ENCODE peak calls at places on chromosomes 5 and 9, in nine cellular contexts. One of them, this sample, is unnamed.
A peak's percentile ranks its signal among the peaks of the same experiment; 100 is the strongest.

GRCh38 chr5:32443541-32444190 is 874 bp downstream of the ZFR start:
- DNase-seq in suprapubic skin: no peak
- DNase-seq in lung: peak; percentile 47
- DNase-seq in heart right ventricle: peak; percentile 23
- DNase-seq in CD8-positive, alpha-beta T cell: peak; percentile 59
- DNase-seq in endodermal cell: peak; percentile 81
- DNase-seq in neural crest cell: peak; percentile 36
- DNase-seq in WERI-Rb-1: peak; percentile 55
- DNase-seq in astrocyte of the spinal cord: peak; percentile 48
- DNase-seq in this sample: no peak

GRCh38 chr5:137141779-137142178 is 357.3 kb downstream of the SPOCK1 start:
- DNase-seq in astrocyte of the spinal cord: no peak
- DNase-seq in neural crest cell: no peak
- DNase-seq in lung: no peak
- DNase-seq in suprapubic skin: no peak
- DNase-seq in WERI-Rb-1: no peak
- DNase-seq in CD8-positive, alpha-beta T cell: no peak
- DNase-seq in heart right ventricle: no peak
- DNase-seq in endodermal cell: no peak
- DNase-seq in this sample: no peak

GRCh38 chr9:5493597-5494511 is 16.5 kb upstream of the PDCD1LG2 start:
- DNase-seq in CD8-positive, alpha-beta T cell: no peak
- DNase-seq in WERI-Rb-1: no peak
- DNase-seq in endodermal cell: no peak
- DNase-seq in heart right ventricle: no peak
- DNase-seq in neural crest cell: no peak
- DNase-seq in astrocyte of the spinal cord: peak; percentile 86
- DNase-seq in suprapubic skin: no peak
- DNase-seq in lung: no peak
- DNase-seq in this sample: no peak

GRCh38 chr9:99594056-99594780 is 227.5 kb upstream of the NR4A3 start:
- DNase-seq in WERI-Rb-1: no peak
- DNase-seq in endodermal cell: no peak
- DNase-seq in CD8-positive, alpha-beta T cell: no peak
- DNase-seq in heart right ventricle: no peak
- DNase-seq in neural crest cell: no peak
- DNase-seq in suprapubic skin: no peak
- DNase-seq in astrocyte of the spinal cord: no peak
- DNase-seq in lung: no peak
- DNase-seq in this sample: no peak

GRCh38 chr5:100566382-100567141 is 31.4 kb downstream of the FAM174A start:
- DNase-seq in endodermal cell: no peak
- DNase-seq in suprapubic skin: no peak
- DNase-seq in astrocyte of the spinal cord: no peak
- DNase-seq in neural crest cell: no peak
- DNase-seq in WERI-Rb-1: no peak
- DNase-seq in heart right ventricle: no peak
- DNase-seq in lung: no peak
- DNase-seq in CD8-positive, alpha-beta T cell: no peak
- DNase-seq in this sample: no peak

GRCh38 chr9:2024888-2025781 is 10.0 kb downstream of the SMARCA2 start:
- DNase-seq in neural crest cell: no peak
- DNase-seq in heart right ventricle: no peak
- DNase-seq in WERI-Rb-1: no peak
- DNase-seq in lung: no peak
- DNase-seq in CD8-positive, alpha-beta T cell: no peak
- DNase-seq in endodermal cell: no peak
- DNase-seq in suprapubic skin: no peak
- DNase-seq in astrocyte of the spinal cord: no peak
- DNase-seq in this sample: no peak

GRCh38 chr9:135703726-135704125 is 1.7 kb downstream of the KCNT1 start:
- DNase-seq in CD8-positive, alpha-beta T cell: no peak
- DNase-seq in astrocyte of the spinal cord: no peak
- DNase-seq in endodermal cell: peak; percentile 75
- DNase-seq in heart right ventricle: no peak
- DNase-seq in lung: no peak
- DNase-seq in suprapubic skin: no peak
- DNase-seq in neural crest cell: no peak
- DNase-seq in WERI-Rb-1: no peak
- DNase-seq in this sample: no peak

GRCh38 chr9:78539904-78540303 is 243.0 kb downstream of the PSAT1 start:
- DNase-seq in CD8-positive, alpha-beta T cell: no peak
- DNase-seq in neural crest cell: no peak
- DNase-seq in suprapubic skin: no peak
- DNase-seq in heart right ventricle: no peak
- DNase-seq in endodermal cell: no peak
- DNase-seq in lung: no peak
- DNase-seq in WERI-Rb-1: no peak
- DNase-seq in astrocyte of the spinal cord: peak; percentile 81
- DNase-seq in this sample: no peak

GRCh38 chr5:97623441-97623840 is 440.4 kb upstream of the RIOK2 start:
- DNase-seq in heart right ventricle: no peak
- DNase-seq in endodermal cell: peak; percentile 63
- DNase-seq in lung: no peak
- DNase-seq in astrocyte of the spinal cord: no peak
- DNase-seq in neural crest cell: no peak
- DNase-seq in CD8-positive, alpha-beta T cell: no peak
- DNase-seq in WERI-Rb-1: no peak
- DNase-seq in suprapubic skin: no peak
- DNase-seq in this sample: no peak

GRCh38 chr5:149777382-149777781 is 47.3 kb downstream of the PPARGC1B start:
- DNase-seq in astrocyte of the spinal cord: no peak
- DNase-seq in neural crest cell: no peak
- DNase-seq in endodermal cell: no peak
- DNase-seq in heart right ventricle: peak; percentile 68
- DNase-seq in lung: no peak
- DNase-seq in CD8-positive, alpha-beta T cell: no peak
- DNase-seq in suprapubic skin: no peak
- DNase-seq in WERI-Rb-1: no peak
- DNase-seq in this sample: peak; percentile 57

DNA sequence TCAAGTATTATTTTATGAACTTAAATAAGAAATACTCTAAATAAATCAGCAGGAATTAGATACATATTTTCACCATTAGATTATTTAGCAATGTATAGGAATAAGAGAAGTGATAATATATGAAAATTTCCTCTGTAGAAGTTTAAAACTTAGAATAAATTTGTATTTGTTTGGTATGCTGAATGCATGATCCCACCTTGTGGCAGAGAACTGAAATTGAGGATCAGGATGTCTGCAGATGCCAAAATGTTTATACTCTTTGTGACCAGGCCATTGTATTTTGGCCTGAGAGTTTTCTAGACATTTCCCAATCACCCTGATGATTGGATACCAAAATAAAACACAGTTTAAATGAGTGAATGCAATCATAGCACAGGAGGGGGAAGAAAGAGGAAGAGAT is 6.3 kb downstream of the TYRP1 start:
- DNase-seq in lung: no peak
- DNase-seq in WERI-Rb-1: no peak
- DNase-seq in endodermal cell: no peak
- DNase-seq in CD8-positive, alpha-beta T cell: no peak
- DNase-seq in heart right ventricle: no peak
- DNase-seq in astrocyte of the spinal cord: peak; percentile 14
- DNase-seq in suprapubic skin: no peak
- DNase-seq in neural crest cell: no peak
- DNase-seq in this sample: no peak
- TF ChIP-seq CTCF in lung: no peak
- TF ChIP-seq CTCF in WERI-Rb-1: peak; percentile 26
- TF ChIP-seq CTCF in endodermal cell: peak; percentile 59
- TF ChIP-seq CTCF in CD8-positive, alpha-beta T cell: no peak
- TF ChIP-seq CTCF in heart right ventricle: no peak
- TF ChIP-seq CTCF in astrocyte of the spinal cord: peak; percentile 47
- TF ChIP-seq CTCF in suprapubic skin: no peak
- TF ChIP-seq CTCF in neural crest cell: peak; percentile 53
- TF ChIP-seq CTCF in this sample: peak; percentile 70

GRCh38 chr5:167248262-167248661 is 1043.2 kb upstream of the WWC1 start:
- DNase-seq in heart right ventricle: no peak
- DNase-seq in WERI-Rb-1: no peak
- DNase-seq in suprapubic skin: no peak
- DNase-seq in CD8-positive, alpha-beta T cell: no peak
- DNase-seq in lung: no peak
- DNase-seq in astrocyte of the spinal cord: no peak
- DNase-seq in endodermal cell: no peak
- DNase-seq in neural crest cell: no peak
- DNase-seq in this sample: no peak

GRCh38 chr5:167245871-167246270 is 1045.6 kb upstream of the WWC1 start:
- DNase-seq in endodermal cell: peak; percentile 48
- DNase-seq in heart right ventricle: no peak
- DNase-seq in astrocyte of the spinal cord: no peak
- DNase-seq in neural crest cell: no peak
- DNase-seq in lung: no peak
- DNase-seq in CD8-positive, alpha-beta T cell: no peak
- DNase-seq in suprapubic skin: no peak
- DNase-seq in WERI-Rb-1: no peak
- DNase-seq in this sample: no peak

GRCh38 chr5:167241436-167242067 is 1049.9 kb upstream of the WWC1 start:
- DNase-seq in suprapubic skin: no peak
- DNase-seq in neural crest cell: no peak
- DNase-seq in astrocyte of the spinal cord: no peak
- DNase-seq in CD8-positive, alpha-beta T cell: no peak
- DNase-seq in endodermal cell: no peak
- DNase-seq in lung: no peak
- DNase-seq in heart right ventricle: no peak
- DNase-seq in WERI-Rb-1: no peak
- DNase-seq in this sample: no peak

GRCh38 chr5:167244583-167244982 is 1046.9 kb upstream of the WWC1 start:
- DNase-seq in endodermal cell: peak; percentile 73
- DNase-seq in CD8-positive, alpha-beta T cell: no peak
- DNase-seq in astrocyte of the spinal cord: peak; percentile 18
- DNase-seq in WERI-Rb-1: peak; percentile 58
- DNase-seq in neural crest cell: peak; percentile 25
- DNase-seq in lung: no peak
- DNase-seq in heart right ventricle: no peak
- DNase-seq in suprapubic skin: no peak
- DNase-seq in this sample: no peak
- TF ChIP-seq CTCF in endodermal cell: peak; percentile 76
- TF ChIP-seq CTCF in CD8-positive, alpha-beta T cell: no peak
- TF ChIP-seq CTCF in astrocyte of the spinal cord: peak; percentile 46
- TF ChIP-seq CTCF in WERI-Rb-1: peak; percentile 73
- TF ChIP-seq CTCF in neural crest cell: peak; percentile 62
- TF ChIP-seq CTCF in lung: no peak
- TF ChIP-seq CTCF in heart right ventricle: no peak
- TF ChIP-seq CTCF in suprapubic skin: no peak
- TF ChIP-seq CTCF in this sample: peak; percentile 83

GRCh38 chr5:6788439-6788838 is 75.2 kb downstream of the TENT4A start:
- DNase-seq in endodermal cell: no peak
- DNase-seq in CD8-positive, alpha-beta T cell: no peak
- DNase-seq in astrocyte of the spinal cord: no peak
- DNase-seq in lung: no peak
- DNase-seq in WERI-Rb-1: no peak
- DNase-seq in suprapubic skin: no peak
- DNase-seq in heart right ventricle: no peak
- DNase-seq in neural crest cell: no peak
- DNase-seq in this sample: no peak

GRCh38 chr5:6791031-6791577 is 77.9 kb downstream of the TENT4A start:
- DNase-seq in CD8-positive, alpha-beta T cell: no peak
- DNase-seq in WERI-Rb-1: no peak
- DNase-seq in neural crest cell: no peak
- DNase-seq in heart right ventricle: no peak
- DNase-seq in lung: no peak
- DNase-seq in astrocyte of the spinal cord: no peak
- DNase-seq in endodermal cell: no peak
- DNase-seq in suprapubic skin: no peak
- DNase-seq in this sample: no peak

GRCh38 chr5:6790346-6790865 is 77.2 kb downstream of the TENT4A start:
- DNase-seq in heart right ventricle: no peak
- DNase-seq in CD8-positive, alpha-beta T cell: no peak
- DNase-seq in WERI-Rb-1: no peak
- DNase-seq in astrocyte of the spinal cord: no peak
- DNase-seq in lung: no peak
- DNase-seq in endodermal cell: no peak
- DNase-seq in suprapubic skin: no peak
- DNase-seq in neural crest cell: no peak
- DNase-seq in this sample: no peak

GRCh38 chr5:6787941-6788340 is 74.7 kb downstream of the TENT4A start:
- DNase-seq in astrocyte of the spinal cord: no peak
- DNase-seq in neural crest cell: no peak
- DNase-seq in endodermal cell: no peak
- DNase-seq in WERI-Rb-1: no peak
- DNase-seq in heart right ventricle: no peak
- DNase-seq in CD8-positive, alpha-beta T cell: no peak
- DNase-seq in lung: no peak
- DNase-seq in suprapubic skin: no peak
- DNase-seq in this sample: no peak

DNA sequence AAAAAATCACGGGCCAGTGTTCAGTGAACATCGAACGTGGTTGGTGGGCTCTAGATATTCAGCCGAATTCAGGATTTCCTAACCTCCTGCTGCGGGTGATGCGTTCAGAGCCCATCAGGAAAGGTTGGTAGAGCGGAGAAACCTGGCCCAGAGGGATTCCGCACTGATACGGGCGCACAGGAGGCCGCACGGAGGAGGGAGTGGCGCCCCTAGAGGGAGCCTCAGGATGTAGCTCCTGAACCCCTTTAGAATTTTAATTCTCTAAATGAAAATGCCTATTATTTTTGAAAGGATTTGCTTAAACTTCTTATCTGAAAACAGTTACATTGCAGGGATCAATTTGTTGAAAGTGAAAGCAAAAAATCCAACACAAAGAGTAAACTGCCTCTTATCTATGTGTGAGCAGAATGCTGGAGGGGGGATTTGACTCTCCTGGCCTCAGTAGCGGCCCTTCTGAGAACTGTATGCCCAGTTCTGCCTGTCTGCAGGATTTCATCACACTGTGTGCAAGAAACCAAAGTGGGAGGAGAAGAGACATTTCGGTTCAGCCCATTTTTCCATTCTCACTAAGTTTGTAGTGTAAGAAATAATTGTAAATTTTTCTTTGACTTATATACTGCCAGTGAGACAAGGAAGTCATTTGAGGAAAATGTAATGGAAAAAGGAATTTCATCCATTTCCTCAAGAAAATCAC is 75.9 kb downstream of the TENT4A start:
- DNase-seq in WERI-Rb-1: no peak
- DNase-seq in neural crest cell: no peak
- DNase-seq in endodermal cell: peak; percentile 66
- DNase-seq in suprapubic skin: no peak
- DNase-seq in astrocyte of the spinal cord: no peak
- DNase-seq in lung: no peak
- DNase-seq in CD8-positive, alpha-beta T cell: no peak
- DNase-seq in heart right ventricle: no peak
- DNase-seq in this sample: no peak
- TF ChIP-seq CTCF in WERI-Rb-1: peak; percentile 46
- TF ChIP-seq CTCF in neural crest cell: peak; percentile 21
- TF ChIP-seq CTCF in endodermal cell: peak; percentile 76
- TF ChIP-seq CTCF in suprapubic skin: no peak
- TF ChIP-seq CTCF in astrocyte of the spinal cord: no peak
- TF ChIP-seq CTCF in lung: no peak
- TF ChIP-seq CTCF in CD8-positive, alpha-beta T cell: no peak
- TF ChIP-seq CTCF in heart right ventricle: no peak
- TF ChIP-seq CTCF in this sample: peak; percentile 30

GRCh38 chr5:103224118-103224893 is 34.3 kb upstream of the MACIR start:
- DNase-seq in suprapubic skin: no peak
- DNase-seq in heart right ventricle: peak; percentile 29
- DNase-seq in endodermal cell: peak; percentile 86
- DNase-seq in CD8-positive, alpha-beta T cell: peak; percentile 50
- DNase-seq in WERI-Rb-1: peak; percentile 54
- DNase-seq in lung: no peak
- DNase-seq in astrocyte of the spinal cord: peak; percentile 64
- DNase-seq in neural crest cell: peak; percentile 20
- DNase-seq in this sample: no peak
- TF ChIP-seq CTCF in suprapubic skin: peak; percentile 23
- TF ChIP-seq CTCF in heart right ventricle: peak; percentile 62
- TF ChIP-seq CTCF in endodermal cell: peak; percentile 83
- TF ChIP-seq CTCF in CD8-positive, alpha-beta T cell: peak; percentile 70
- TF ChIP-seq CTCF in WERI-Rb-1: peak; percentile 74
- TF ChIP-seq CTCF in lung: peak; percentile 57
- TF ChIP-seq CTCF in astrocyte of the spinal cord: peak; percentile 70
- TF ChIP-seq CTCF in neural crest cell: peak; percentile 75
- TF ChIP-seq CTCF in this sample: peak; percentile 81

This sample was measured in chondrocyte.